ENCODE peak calls at places on chromosomes 6 and 20, in four cellular contexts. H is A549, S is K562, A is HepG2. F is an unnamed sample.

GRCh38 chr20:49725694-49726093 is 12.0 kb upstream of the B4GALT5 start:
- DNase-seq in H (no peak), S (no peak), A (no peak), F (no peak)

GRCh38 chr6:27672113-27672799 is 199.4 kb upstream of the ZNF184 start:
- DNase-seq in H (no peak), S (peak; percentile 96), A (peak; percentile 91), F (no peak)

GRCh38 chr6:154249499-154250298 is 106.9 kb downstream of the IPCEF1 start:
- DNase-seq in H (no peak), S (no peak), A (no peak), F (peak; percentile 92)

GRCh38 chr6:21383499-21384085 is 210.0 kb upstream of the SOX4 start:
- DNase-seq in H (no peak), S (no peak), A (no peak), F (no peak)

GRCh38 chr6:148972481-148972880 is 225.7 kb downstream of the UST start:
- DNase-seq in H (peak; percentile 20), S (peak; percentile 48), A (peak; percentile 21), F (no peak)

GRCh38 chr6:21900730-21901129 is 307.2 kb downstream of the SOX4 start:
- DNase-seq in H (peak; percentile 26), S (no peak), A (no peak), F (no peak)

GRCh38 chr6:170101281-170102035 is 189.4 kb downstream of the DLL1 start:
- DNase-seq in H (no peak), S (no peak), A (no peak), F (no peak)

GRCh38 chr20:39289831-39290230 is 327.7 kb downstream of the DHX35 start:
- DNase-seq in H (no peak), S (no peak), A (no peak), F (no peak)

GRCh38 chr20:48785256-48785655 is 42.5 kb downstream of the PREX1 start:
- DNase-seq in H (no peak), S (no peak), A (no peak), F (no peak)

GRCh38 chr6:109183109-109183508 is 87.8 kb downstream of the CEP57L1 start:
- DNase-seq in H (no peak), S (peak; percentile 50), A (no peak), F (no peak)

GRCh38 chr6:17938885-17939284 is 48.5 kb downstream of the KIF13A start:
- DNase-seq in H (no peak), S (no peak), A (no peak), F (no peak)

GRCh38 chr6:155158044-155158843 is 105.6 kb upstream of the CLDN20 start:
- DNase-seq in H (no peak), S (no peak), A (no peak), F (no peak)

GRCh38 chr20:51563597-51564332 is 21.2 kb upstream of the NFATC2 start:
- DNase-seq in H (peak; percentile 81), S (peak; percentile 87), A (peak; percentile 68), F (no peak)

GRCh38 chr6:45613678-45614077 is 235.9 kb upstream of the SUPT3H start:
- DNase-seq in H (no peak), S (no peak), A (no peak), F (no peak)

GRCh38 chr6:111973897-111974639 is 79.8 kb upstream of the CCN6 start:
- DNase-seq in H (no peak), S (no peak), A (no peak), F (no peak)

GRCh38 chr20:53857723-53858236 is 212.6 kb downstream of the BCAS1 start:
- DNase-seq in H (no peak), S (peak; percentile 47), A (no peak), F (no peak)

GRCh38 chr6:13624871-13625288 is 9.7 kb downstream of the NOL7 start:
- DNase-seq in H (peak; percentile 46), S (peak; percentile 75), A (peak; percentile 65), F (no peak)

GRCh38 chr6:56091159-56091869 is 156.1 kb downstream of the COL21A1 start:
- DNase-seq in H (no peak), S (no peak), A (peak; percentile 91), F (no peak)

GRCh38 chr20:9660236-9660868 is 146.0 kb downstream of the LAMP5 start:
- DNase-seq in H (no peak), S (peak; percentile 3), A (peak; percentile 16), F (no peak)

GRCh38 chr20:6017880-6018279 is 36.0 kb downstream of the LRRN4 start:
- DNase-seq in H (no peak), S (no peak), A (no peak), F (no peak)

GRCh38 chr6:127690092-127690491 is 113.1 kb downstream of the C6orf58 start:
- DNase-seq in H (peak; percentile 2), S (no peak), A (no peak), F (no peak)

GRCh38 chr6:54873589-54873988 is 27.0 kb downstream of the FAM83B start:
- DNase-seq in H (no peak), S (no peak), A (no peak), F (no peak)

GRCh38 chr6:32148722-32149576 is 2.8 kb downstream of the PRRT1 start:
- DNase-seq in H (no peak), S (no peak), A (no peak), F (no peak)

GRCh38 chr20:17895641-17896246 is 72.8 kb downstream of the SNX5 start:
- DNase-seq in H (no peak), S (peak; percentile 28), A (no peak), F (peak; percentile 11)

GRCh38 chr6:153092082-153093013 is 38.7 kb downstream of the RGS17 start:
- DNase-seq in H (no peak), S (no peak), A (no peak), F (peak; percentile 43)

GRCh38 chr20:32886652-32887051 is 27.9 kb downstream of the EFCAB8 start:
- DNase-seq in H (no peak), S (no peak), A (no peak), F (no peak)

GRCh38 chr6:21180155-21180554 is 413.4 kb upstream of the SOX4 start:
- DNase-seq in H (no peak), S (no peak), A (no peak), F (peak; percentile 59)

GRCh38 chr6:106727480-106728153 is 98.2 kb downstream of the QRSL1 start:
- DNase-seq in H (no peak), S (no peak), A (no peak), F (no peak)

GRCh38 chr6:84770521-84770920 is 6.1 kb upstream of the TBX18 start:
- DNase-seq in H (no peak), S (no peak), A (no peak), F (no peak)

GRCh38 chr6:84766796-84767590 is 2.6 kb upstream of the TBX18 start:
- DNase-seq in H (no peak), S (no peak), A (no peak), F (no peak)

GRCh38 chr6:84767591-84768201 is 3.3 kb upstream of the TBX18 start:
- DNase-seq in H (no peak), S (no peak), A (no peak), F (no peak)

GRCh38 chr6:84769247-84769646 is 4.8 kb upstream of the TBX18 start:
- DNase-seq in H (no peak), S (peak; percentile 37), A (no peak), F (no peak)

GRCh38 chr6:84768442-84769174 is 4.2 kb upstream of the TBX18 start:
- DNase-seq in H (peak; percentile 25), S (peak; percentile 38), A (no peak), F (no peak)
- TF ChIP-seq POLR2AphosphoS2 in H (no peak), S (no peak), A (no peak), F (no peak)

GRCh38 chr20:38043512-38044300 is 10.2 kb downstream of the RPRD1B start:
- DNase-seq in H (peak; percentile 80), S (no peak), A (no peak), F (no peak)
- TF ChIP-seq POLR2AphosphoS2 in H (no peak), S (no peak), A (no peak), F (no peak)

DNA sequence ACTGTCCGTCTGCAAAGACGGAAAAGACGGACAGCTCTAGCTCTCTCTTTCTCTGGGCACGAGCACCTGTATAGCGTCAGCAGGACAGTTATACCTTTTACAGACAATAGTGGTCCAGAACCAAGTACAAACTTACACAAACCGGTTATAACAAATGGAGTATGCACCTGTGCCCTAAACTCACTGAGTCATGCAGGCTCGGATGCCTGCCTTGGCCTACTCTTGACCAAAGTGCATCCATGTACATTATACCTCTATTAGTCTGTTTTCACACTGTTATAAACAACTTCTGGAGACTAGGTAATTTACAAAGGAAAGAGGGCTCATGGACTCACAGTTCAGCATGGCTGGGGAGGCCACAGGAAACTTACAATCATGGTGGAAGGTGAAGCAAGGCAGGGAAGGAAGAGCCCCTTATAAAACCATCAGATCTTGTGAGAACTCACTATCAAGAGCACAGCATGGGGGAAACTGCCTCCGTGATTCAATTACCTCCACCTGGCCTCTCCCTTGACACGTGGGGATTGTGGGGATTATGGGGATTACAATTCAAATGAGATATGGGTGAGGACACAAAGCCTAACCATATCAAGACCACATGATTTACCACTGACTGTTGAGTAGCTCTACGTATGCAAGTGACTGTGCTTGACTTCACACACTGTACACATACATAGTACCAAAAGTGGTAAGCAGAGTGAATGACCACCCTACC is 23.1 kb downstream of the MAN1A1 start:
- DNase-seq in H (no peak), S (no peak), A (no peak), F (no peak)
- TF ChIP-seq POLR2AphosphoS2 in H (no peak), S (no peak), A (no peak), F (no peak)

GRCh38 chr6:168256940-168257339 is 62.6 kb downstream of the DACT2 start:
- DNase-seq in H (no peak), S (no peak), A (no peak), F (no peak)

GRCh38 chr6:168260385-168260987 is 59.1 kb downstream of the DACT2 start:
- DNase-seq in H (no peak), S (no peak), A (no peak), F (no peak)

GRCh38 chr6:168261234-168261633 is 58.3 kb downstream of the DACT2 start:
- DNase-seq in H (no peak), S (no peak), A (no peak), F (no peak)

GRCh38 chr6:168255283-168255881 is 64.2 kb downstream of the DACT2 start:
- DNase-seq in H (no peak), S (no peak), A (no peak), F (no peak)

GRCh38 chr6:168258795-168259194 is 60.8 kb downstream of the DACT2 start:
- DNase-seq in H (no peak), S (no peak), A (no peak), F (no peak)
- TF ChIP-seq POLR2AphosphoS2 in H (no peak), S (no peak), A (no peak), F (no peak)

DNA sequence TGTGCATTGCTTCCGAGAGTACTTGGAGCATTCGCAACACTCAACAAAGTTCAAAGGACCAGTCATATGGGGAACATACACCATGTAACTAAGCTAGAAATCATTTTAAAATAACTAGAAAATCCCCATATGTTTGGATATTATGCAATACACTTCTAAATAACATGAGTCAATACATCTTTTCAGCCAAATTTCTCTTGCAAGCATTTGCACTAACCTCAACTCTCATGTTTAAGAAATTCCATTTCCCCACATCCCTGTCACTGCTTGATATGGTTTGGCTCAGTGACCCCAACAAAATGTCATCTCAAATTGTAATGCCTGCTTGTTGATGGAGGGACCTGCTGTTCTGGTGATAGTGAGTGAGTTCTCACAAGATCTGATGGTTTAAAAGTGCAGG is 85.7 kb upstream of the CST7 start:
- DNase-seq in H (no peak), S (no peak), A (no peak), F (no peak)
- TF ChIP-seq POLR2AphosphoS2 in H (no peak), S (no peak), A (no peak), F (no peak)